ENCODE peak calls at places on chromosomes 1 and 21, in five cellular contexts. V is CD4-positive, CD25-positive, alpha-beta regulatory T cell; N is A549; Z is esophagus squamous epithelium; U is mucosa of descending colon. R is an unnamed sample. For H3K9me3, the result is how much of the 10 kb centered on the place peaks cover.

GRCh38 chr1:111988743-111989453 is 570 bp downstream of the KCND3 start:
- DNase-seq in N (no peak), Z (no peak), U (no peak), V (no peak), R (no peak)

GRCh38 chr1:54619749-54620148 is 3.6 kb downstream of the FAM151A start:
- DNase-seq in V (no peak), U (no peak), Z (no peak), N (no peak), R (no peak)

GRCh38 chr1:24387636-24388035 is 25.9 kb downstream of the STPG1 start:
- DNase-seq in N (no peak), Z (no peak), V (no peak), U (no peak), R (no peak)

GRCh38 chr1:63674238-63674864 is 81.1 kb downstream of the PGM1 start:
- DNase-seq in Z (no peak), N (peak), V (no peak), U (peak), R (peak)

GRCh38 chr1:157399984-157400382 is 152.3 kb downstream of the FCRL5 start:
- DNase-seq in U (no peak), Z (no peak), V (no peak), N (peak), R (peak)

GRCh38 chr1:165697491-165697880 is 876 bp downstream of the ALDH9A1 start:
- DNase-seq in U (no peak), V (no peak), N (no peak), Z (no peak), R (peak)

GRCh38 chr1:9435854-9436253 is 103.4 kb upstream of the SLC25A33 start:
- DNase-seq in V (no peak), U (no peak), N (no peak), Z (no peak), R (peak)

GRCh38 chr1:29962356-29962755 is 726.0 kb downstream of the PTPRU start:
- DNase-seq in U (no peak), Z (no peak), N (no peak), V (no peak), R (no peak)

GRCh38 chr1:205701405-205701804 is 21.1 kb upstream of the SLC45A3 start:
- DNase-seq in V (no peak), U (no peak), N (no peak), Z (no peak), R (no peak)

GRCh38 chr1:162689745-162690671 is 57.7 kb downstream of the DDR2 start:
- DNase-seq in V (no peak), Z (no peak), N (no peak), U (no peak), R (no peak)

GRCh38 chr1:234842726-234843641 is 233.0 kb upstream of the IRF2BP2 start:
- DNase-seq in Z (no peak), N (no peak), U (no peak), V (peak), R (no peak)

GRCh38 chr1:26413031-26413430 is 2.4 kb downstream of the LIN28A start:
- DNase-seq in U (no peak), V (no peak), Z (no peak), N (no peak), R (no peak)

GRCh38 chr1:235327559-235328270 is at the start of gene ARID4B:
- DNase-seq in V (no peak), N (no peak), U (no peak), Z (peak), R (no peak)

GRCh38 chr1:65165269-65166002 is 17.4 kb downstream of the AK4 start:
- DNase-seq in Z (no peak), N (no peak), U (no peak), V (no peak), R (no peak)

GRCh38 chr1:184545601-184546000 is 158.8 kb downstream of the C1orf21 start:
- DNase-seq in Z (no peak), V (no peak), N (no peak), U (no peak), R (no peak)

GRCh38 chr1:115317101-115318012 is 20.7 kb downstream of the NGF start:
- DNase-seq in V (no peak), N (no peak), U (no peak), Z (no peak), R (no peak)

GRCh38 chr1:209095627-209096595 is 487.6 kb upstream of the CAMK1G start:
- DNase-seq in Z (no peak), U (no peak), V (no peak), N (peak), R (no peak)

GRCh38 chr1:227315500-227316346 is 2.6 kb downstream of the CDC42BPA start:
- DNase-seq in N (peak), Z (no peak), U (peak), V (no peak), R (peak)

GRCh38 chr21:39384674-39385298 is 35.9 kb upstream of the HMGN1 start:
- DNase-seq in Z (no peak), V (no peak), N (no peak), U (no peak), R (peak)

GRCh38 chr1:72412286-72412685 is 129.9 kb upstream of the NEGR1 start:
- DNase-seq in U (no peak), Z (no peak), N (no peak), V (no peak), R (no peak)

GRCh38 chr21:28834335-28835238 is 158.1 kb downstream of the LTN1 start:
- DNase-seq in N (no peak), V (no peak), Z (no peak), U (peak), R (no peak)

GRCh38 chr1:89842547-89843278 is 21.9 kb downstream of the LRRC8D start:
- DNase-seq in Z (no peak), U (no peak), V (no peak), N (no peak), R (peak)

GRCh38 chr1:18951818-18952391 is 4.6 kb downstream of the IFFO2 start:
- DNase-seq in U (peak), V (peak), N (no peak), Z (no peak), R (peak)

GRCh38 chr1:153882296-153882912 is 40.4 kb downstream of the GATAD2B start:
- DNase-seq in U (no peak), Z (no peak), N (no peak), V (no peak), R (peak)

GRCh38 chr1:218380125-218380977 is 35.2 kb downstream of the TGFB2 start:
- DNase-seq in U (no peak), N (peak), Z (no peak), V (no peak), R (no peak)

GRCh38 chr1:210898473-210898872 is 235.5 kb downstream of the KCNH1 start:
- DNase-seq in N (no peak), U (no peak), Z (no peak), V (no peak), R (no peak)

GRCh38 chr1:83508485-83509151 is 490.3 kb downstream of the TTLL7 start:
- DNase-seq in N (no peak), V (no peak), U (peak), Z (no peak), R (no peak)

GRCh38 chr1:173418107-173418985 is 58.8 kb upstream of the PRDX6 start:
- DNase-seq in N (no peak), U (no peak), V (no peak), Z (no peak), R (no peak)

GRCh38 chr1:202618387-202619022 is 91.7 kb downstream of the SYT2 start:
- DNase-seq in Z (no peak), V (no peak), U (no peak), N (no peak), R (no peak)

GRCh38 chr1:159900086-159900680 is at the start of gene CFAP45:
- DNase-seq in V (no peak), Z (no peak), U (peak), N (peak), R (peak)

GRCh38 chr1:234963180-234963903 is 165.3 kb downstream of the TOMM20 start:
- DNase-seq in Z (peak), V (peak), U (peak), N (peak), R (peak)

GRCh38 chr21:44881586-44881939 is 8.1 kb upstream of the PTTG1IP start:
- DNase-seq in Z (no peak), U (no peak), N (no peak), V (no peak), R (no peak)

GRCh38 chr1:69175078-69175477 is 392.6 kb upstream of the LRRC7 start:
- DNase-seq in N (no peak), U (no peak), Z (no peak), V (no peak), R (no peak)

GRCh38 chr1:67489643-67490042 is 59.4 kb upstream of the SERBP1 start:
- DNase-seq in Z (no peak), U (no peak), V (no peak), N (no peak), R (no peak)

GRCh38 chr1:43477716-43478115 is 24.0 kb upstream of the HYI start:
- DNase-seq in Z (no peak), N (no peak), U (no peak), V (no peak), R (no peak)

GRCh38 chr1:33301273-33301984 is 19.5 kb downstream of the A3GALT2 start:
- DNase-seq in U (no peak), N (no peak), V (no peak), Z (no peak), R (no peak)

GRCh38 chr1:216785760-216786159 is 62.5 kb upstream of the ESRRG start:
- DNase-seq in V (no peak), Z (no peak), U (no peak), N (no peak), R (no peak)

DNA sequence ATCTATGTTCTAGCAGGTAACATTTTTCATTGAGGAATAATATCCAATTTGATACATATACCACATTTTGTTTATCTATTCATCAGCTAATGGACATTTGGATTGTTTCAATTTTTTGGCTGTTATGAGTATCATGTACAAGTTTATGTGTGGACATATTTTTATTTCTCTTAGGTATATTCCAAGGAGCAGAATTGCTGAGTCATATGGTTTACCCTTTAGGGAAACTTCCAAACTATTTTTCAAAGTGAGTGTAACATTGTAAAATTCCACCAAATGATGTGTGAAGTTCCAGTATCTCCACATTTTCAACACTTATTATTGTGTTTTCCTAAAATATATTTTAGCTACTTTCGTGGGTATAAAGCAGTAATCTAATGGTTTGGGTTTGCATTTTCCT is 1789.9 kb downstream of the MRPL39 start:
- DNase-seq in N (no peak), V (no peak), U (no peak), Z (no peak), R (no peak)
- H3K9me3 ChIP-seq in N (under half), V (under half), U (under half), Z (under half), R (under half)

GRCh38 chr1:101308001-101308659 is 71.3 kb downstream of the S1PR1 start:
- DNase-seq in N (no peak), U (no peak), Z (no peak), V (no peak), R (no peak)
- H3K9me3 ChIP-seq in N (under half), U (under half), Z (under half), V (under half), R (under half)

GRCh38 chr1:246519514-246519913 is 12.4 kb upstream of the SMYD3 start:
- DNase-seq in N (no peak), V (no peak), Z (no peak), U (no peak), R (no peak)

GRCh38 chr1:246516126-246516525 is 9.0 kb upstream of the SMYD3 start:
- DNase-seq in Z (no peak), N (no peak), V (no peak), U (no peak), R (no peak)

GRCh38 chr1:246515390-246516005 is 8.4 kb upstream of the SMYD3 start:
- DNase-seq in V (no peak), N (no peak), U (no peak), Z (no peak), R (no peak)

GRCh38 chr1:246518456-246519205 is 11.6 kb upstream of the SMYD3 start:
- DNase-seq in N (no peak), Z (no peak), V (no peak), U (no peak), R (no peak)

DNA sequence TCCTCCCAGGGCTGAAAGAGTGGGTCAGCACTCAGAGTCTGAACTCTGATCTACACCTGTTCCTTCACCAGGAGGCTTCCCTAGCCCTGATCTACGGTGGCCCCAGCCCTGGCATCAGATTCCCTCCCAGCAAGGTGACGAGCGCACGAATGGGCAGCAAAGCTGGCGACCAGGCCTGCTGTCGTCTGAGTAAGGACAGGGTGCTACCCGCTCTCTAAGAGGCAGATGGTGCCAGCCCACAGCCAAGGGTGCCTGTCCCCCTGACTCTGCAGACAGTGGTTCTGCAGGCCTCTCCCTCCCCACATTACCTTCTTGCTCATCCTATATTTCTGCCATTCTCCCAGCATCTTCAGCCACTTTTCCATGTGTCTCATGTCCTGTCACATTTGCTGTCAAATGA is 10.3 kb upstream of the SMYD3 start:
- DNase-seq in U (no peak), V (no peak), N (no peak), Z (no peak), R (no peak)
- H3K9me3 ChIP-seq in U (under half), V (under half), N (half or more), Z (half or more), R (under half)

GRCh38 chr21:10616535-10616934 is 95.2 kb downstream of the TPTE start:
- DNase-seq in V (no peak), N (no peak), Z (no peak), U (no peak), R (no peak)
- H3K9me3 ChIP-seq in V (under half), N (under half), Z (under half), U (half or more), R (under half)